ENCODE peak calls at places on chromosome 19, in five cellular contexts. F is cardiac muscle cell; Q is CD8-positive, alpha-beta T cell; B is astrocyte; N is body of pancreas. R is an unnamed sample.

GRCh38 chr19:45460807-45461347 is 6.9 kb upstream of the FOSB start:
- DNase-seq in Q (no peak), F (no peak), N (no peak), B (no peak), R (no peak)

GRCh38 chr19:19459707-19460251 is 54.3 kb downstream of the GATAD2A start:
- DNase-seq in N (peak; percentile 35), F (no peak), Q (peak; percentile 57), B (peak; percentile 64), R (peak; percentile 67)

GRCh38 chr19:38690832-38691231 is 43.4 kb downstream of the ACTN4 start:
- DNase-seq in N (no peak), F (no peak), B (no peak), Q (no peak), R (no peak)

GRCh38 chr19:14764401-14764800 is 14.0 kb downstream of the ADGRE2 start:
- DNase-seq in Q (no peak), B (no peak), N (no peak), F (no peak), R (no peak)

GRCh38 chr19:45824041-45824471 is 8.9 kb upstream of the RSPH6A start:
- DNase-seq in N (peak; percentile 59), Q (no peak), B (peak; percentile 39), F (no peak), R (no peak)

GRCh38 chr19:28466107-28467045 is 746.6 kb downstream of the UQCRFS1 start:
- DNase-seq in Q (peak; percentile 45), B (peak; percentile 20), N (peak; percentile 83), F (peak; percentile 76), R (peak; percentile 58)

GRCh38 chr19:24101459-24102122 is 14.6 kb downstream of the ZNF254 start:
- DNase-seq in N (no peak), B (peak; percentile 16), Q (no peak), F (no peak), R (no peak)

GRCh38 chr19:38712161-38712748 is 32.0 kb downstream of the CAPN12 start:
- DNase-seq in N (no peak), B (no peak), F (no peak), Q (no peak), R (no peak)

GRCh38 chr19:39941615-39942507 is 7.4 kb upstream of the FCGBP start:
- DNase-seq in N (no peak), B (peak; percentile 27), Q (peak; percentile 33), F (no peak), R (peak; percentile 64)

GRCh38 chr19:45569619-45570421 is 14.8 kb downstream of the OPA3 start:
- DNase-seq in N (peak; percentile 67), F (peak; percentile 72), B (no peak), Q (peak; percentile 35), R (peak; percentile 73)

GRCh38 chr19:17121736-17122293 is 46.2 kb downstream of the MYO9B start:
- DNase-seq in Q (no peak), B (peak; percentile 95), F (no peak), N (no peak), R (peak; percentile 62)

GRCh38 chr19:12885749-12886706 is 973 bp downstream of the KLF1 start:
- DNase-seq in B (no peak), N (no peak), Q (no peak), F (no peak), R (no peak)

GRCh38 chr19:55678121-55678671 is 3.2 kb downstream of the EPN1 start:
- DNase-seq in Q (no peak), N (no peak), B (no peak), F (no peak), R (peak; percentile 85)

GRCh38 chr19:46860125-46860845 is 512 bp upstream of the ARHGAP35 start:
- DNase-seq in N (peak; percentile 99), F (peak; percentile 98), Q (peak; percentile 86), B (peak; percentile 95), R (peak; percentile 95)
- TF ChIP-seq CTCF in N (no peak), F (no peak), Q (no peak), B (no peak), R (no peak)

GRCh38 chr19:5435642-5436017 is 19.6 kb upstream of the ZNRF4 start:
- DNase-seq in N (no peak), B (no peak), F (no peak), Q (no peak), R (no peak)
- TF ChIP-seq CTCF in N (no peak), B (no peak), F (no peak), Q (no peak), R (no peak)

GRCh38 chr19:37654118-37654517 is 1.1 kb downstream of the ZFP30 start:
- DNase-seq in F (no peak), N (no peak), Q (no peak), B (no peak), R (no peak)
- TF ChIP-seq CTCF in F (no peak), N (no peak), Q (no peak), B (no peak), R (no peak)

DNA sequence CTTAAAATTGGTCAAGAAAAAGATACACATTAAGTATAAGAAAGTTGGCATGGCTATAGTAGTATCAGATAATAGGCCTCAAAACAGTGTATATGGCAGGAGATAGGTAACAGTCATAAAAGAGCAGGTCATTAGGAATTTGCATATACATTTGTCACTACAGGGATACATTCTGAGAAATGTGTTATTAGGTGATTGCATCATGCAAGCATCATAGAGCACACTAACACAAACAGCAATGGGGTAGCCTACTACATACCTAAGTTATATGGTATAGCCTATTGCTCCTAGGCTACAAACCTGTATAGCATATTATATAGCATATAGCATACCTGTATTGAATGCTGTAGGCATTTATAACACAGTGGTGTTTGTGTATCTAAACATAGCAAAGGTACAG is 6.2 kb upstream of the ZNF529 start:
- DNase-seq in Q (no peak), F (no peak), N (no peak), B (no peak), R (no peak)
- TF ChIP-seq CTCF in Q (no peak), F (no peak), N (no peak), B (no peak), R (no peak)

DNA sequence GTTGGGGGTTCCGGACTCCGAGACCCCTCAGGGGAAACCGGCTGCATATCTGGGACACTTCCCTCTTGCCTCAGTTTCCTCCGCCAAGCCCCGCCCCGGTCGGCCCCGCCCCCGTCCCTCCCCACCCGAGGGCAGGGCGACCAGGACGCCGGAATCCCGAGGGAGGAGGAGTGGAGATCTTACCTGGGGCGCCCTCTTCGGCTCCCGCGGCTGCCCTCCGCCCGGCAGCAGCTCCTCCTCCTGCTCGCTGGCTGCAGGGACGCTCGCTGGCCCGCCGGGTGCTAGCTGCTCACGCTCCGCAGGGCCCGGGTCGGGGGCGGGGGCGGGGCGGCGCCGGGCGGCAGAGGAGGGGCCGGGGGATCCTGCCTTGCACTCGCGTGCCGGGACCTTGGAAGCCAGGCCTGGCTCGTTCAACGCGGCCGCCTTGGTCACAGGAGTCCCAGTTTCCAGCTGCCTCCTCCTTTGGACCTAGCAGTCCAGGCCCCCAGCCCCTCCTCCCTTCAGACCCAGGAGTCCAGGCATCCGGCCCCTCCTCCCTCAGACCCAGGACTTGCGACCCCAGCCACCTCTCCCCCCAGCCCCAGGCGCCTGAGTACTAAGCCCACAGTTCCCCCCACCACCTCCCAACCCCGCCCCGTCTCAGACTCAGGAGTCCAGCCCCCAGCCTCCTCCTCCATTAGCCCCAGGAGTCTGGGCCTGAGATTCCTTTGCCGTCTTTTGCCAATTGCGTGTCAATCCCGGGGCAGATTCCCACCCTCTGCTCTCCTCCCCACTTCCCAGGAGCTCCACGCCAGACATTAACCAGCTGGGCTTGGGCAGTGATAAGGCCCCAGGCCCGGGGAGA is at the start of gene NTF4:
- DNase-seq in F (peak; percentile 88), B (no peak), Q (no peak), N (peak; percentile 52), R (no peak)
- TF ChIP-seq CTCF in F (no peak), B (no peak), Q (no peak), N (no peak), R (no peak)